ENCODE peak calls at places on chromosomes 11 and 22, in seven cellular contexts. One of them, this sample, is unnamed.

GRCh38 chr11:119062779-119063178 is 4.8 kb upstream of the VPS11 start:
- DNase-seq in activated B cell treated with CpG ODN at 0.5 μM for 24 hours: no peak
- DNase-seq in mammary epithelial cell: peak
- DNase-seq in amniotic stem cell: no peak
- DNase-seq in C1 segment of cervical spinal cord: no peak
- DNase-seq in stimulated activated naive CD8-positive, alpha-beta T cell treated with anti-CD3 and anti-CD28 coated beads, Interleukin-15, amount 100 ng/mL, for 72 hours: no peak
- DNase-seq in stimulated activated CD4-positive, alpha-beta T cell treated with anti-CD3 and anti-CD28 coated beads, Interleukin-15, amount 100 ng/mL, for 48 hours: no peak
- DNase-seq in this sample: no peak

GRCh38 chr11:117232911-117233409 is 489 bp downstream of the RNF214 start:
- DNase-seq in activated B cell treated with CpG ODN at 0.5 μM for 24 hours: no peak
- DNase-seq in mammary epithelial cell: no peak
- DNase-seq in amniotic stem cell: no peak
- DNase-seq in C1 segment of cervical spinal cord: peak
- DNase-seq in stimulated activated naive CD8-positive, alpha-beta T cell treated with anti-CD3 and anti-CD28 coated beads, Interleukin-15, amount 100 ng/mL, for 72 hours: peak
- DNase-seq in stimulated activated CD4-positive, alpha-beta T cell treated with anti-CD3 and anti-CD28 coated beads, Interleukin-15, amount 100 ng/mL, for 48 hours: no peak
- DNase-seq in this sample: no peak

GRCh38 chr11:19196458-19196857 is 5.3 kb downstream of the CSRP3 start:
- DNase-seq in activated B cell treated with CpG ODN at 0.5 μM for 24 hours: no peak
- DNase-seq in mammary epithelial cell: no peak
- DNase-seq in amniotic stem cell: no peak
- DNase-seq in C1 segment of cervical spinal cord: no peak
- DNase-seq in stimulated activated naive CD8-positive, alpha-beta T cell treated with anti-CD3 and anti-CD28 coated beads, Interleukin-15, amount 100 ng/mL, for 72 hours: no peak
- DNase-seq in stimulated activated CD4-positive, alpha-beta T cell treated with anti-CD3 and anti-CD28 coated beads, Interleukin-15, amount 100 ng/mL, for 48 hours: no peak
- DNase-seq in this sample: no peak

GRCh38 chr11:66268953-66269906 is 791 bp downstream of the RAB1B start:
- DNase-seq in activated B cell treated with CpG ODN at 0.5 μM for 24 hours: no peak
- DNase-seq in mammary epithelial cell: no peak
- DNase-seq in amniotic stem cell: no peak
- DNase-seq in C1 segment of cervical spinal cord: no peak
- DNase-seq in stimulated activated naive CD8-positive, alpha-beta T cell treated with anti-CD3 and anti-CD28 coated beads, Interleukin-15, amount 100 ng/mL, for 72 hours: no peak
- DNase-seq in stimulated activated CD4-positive, alpha-beta T cell treated with anti-CD3 and anti-CD28 coated beads, Interleukin-15, amount 100 ng/mL, for 48 hours: no peak
- DNase-seq in this sample: no peak

GRCh38 chr22:17767236-17768065 is 6.8 kb downstream of the BID start:
- DNase-seq in activated B cell treated with CpG ODN at 0.5 μM for 24 hours: no peak
- DNase-seq in mammary epithelial cell: peak
- DNase-seq in amniotic stem cell: no peak
- DNase-seq in C1 segment of cervical spinal cord: no peak
- DNase-seq in stimulated activated naive CD8-positive, alpha-beta T cell treated with anti-CD3 and anti-CD28 coated beads, Interleukin-15, amount 100 ng/mL, for 72 hours: peak
- DNase-seq in stimulated activated CD4-positive, alpha-beta T cell treated with anti-CD3 and anti-CD28 coated beads, Interleukin-15, amount 100 ng/mL, for 48 hours: peak
- DNase-seq in this sample: no peak

GRCh38 chr22:26763633-26764295 is 106.4 kb downstream of the MIAT start:
- DNase-seq in activated B cell treated with CpG ODN at 0.5 μM for 24 hours: no peak
- DNase-seq in mammary epithelial cell: peak
- DNase-seq in amniotic stem cell: no peak
- DNase-seq in C1 segment of cervical spinal cord: no peak
- DNase-seq in stimulated activated naive CD8-positive, alpha-beta T cell treated with anti-CD3 and anti-CD28 coated beads, Interleukin-15, amount 100 ng/mL, for 72 hours: no peak
- DNase-seq in stimulated activated CD4-positive, alpha-beta T cell treated with anti-CD3 and anti-CD28 coated beads, Interleukin-15, amount 100 ng/mL, for 48 hours: no peak
- DNase-seq in this sample: peak

GRCh38 chr11:69983571-69983877 is 94.6 kb upstream of the ANO1 start:
- DNase-seq in activated B cell treated with CpG ODN at 0.5 μM for 24 hours: no peak
- DNase-seq in mammary epithelial cell: no peak
- DNase-seq in amniotic stem cell: no peak
- DNase-seq in C1 segment of cervical spinal cord: no peak
- DNase-seq in stimulated activated naive CD8-positive, alpha-beta T cell treated with anti-CD3 and anti-CD28 coated beads, Interleukin-15, amount 100 ng/mL, for 72 hours: no peak
- DNase-seq in stimulated activated CD4-positive, alpha-beta T cell treated with anti-CD3 and anti-CD28 coated beads, Interleukin-15, amount 100 ng/mL, for 48 hours: no peak
- DNase-seq in this sample: no peak

GRCh38 chr11:84905411-84905810 is 721.7 kb downstream of the DLG2 start:
- DNase-seq in activated B cell treated with CpG ODN at 0.5 μM for 24 hours: no peak
- DNase-seq in mammary epithelial cell: peak
- DNase-seq in amniotic stem cell: no peak
- DNase-seq in C1 segment of cervical spinal cord: no peak
- DNase-seq in stimulated activated naive CD8-positive, alpha-beta T cell treated with anti-CD3 and anti-CD28 coated beads, Interleukin-15, amount 100 ng/mL, for 72 hours: no peak
- DNase-seq in stimulated activated CD4-positive, alpha-beta T cell treated with anti-CD3 and anti-CD28 coated beads, Interleukin-15, amount 100 ng/mL, for 48 hours: no peak
- DNase-seq in this sample: no peak

GRCh38 chr22:45455621-45456020 is 42.1 kb downstream of the RIBC2 start:
- DNase-seq in activated B cell treated with CpG ODN at 0.5 μM for 24 hours: no peak
- DNase-seq in mammary epithelial cell: no peak
- DNase-seq in amniotic stem cell: no peak
- DNase-seq in C1 segment of cervical spinal cord: no peak
- DNase-seq in stimulated activated naive CD8-positive, alpha-beta T cell treated with anti-CD3 and anti-CD28 coated beads, Interleukin-15, amount 100 ng/mL, for 72 hours: no peak
- DNase-seq in stimulated activated CD4-positive, alpha-beta T cell treated with anti-CD3 and anti-CD28 coated beads, Interleukin-15, amount 100 ng/mL, for 48 hours: no peak
- DNase-seq in this sample: no peak

GRCh38 chr11:8006349-8006977 is 19.3 kb downstream of the EIF3F start:
- DNase-seq in activated B cell treated with CpG ODN at 0.5 μM for 24 hours: no peak
- DNase-seq in mammary epithelial cell: peak
- DNase-seq in amniotic stem cell: peak
- DNase-seq in C1 segment of cervical spinal cord: peak
- DNase-seq in stimulated activated naive CD8-positive, alpha-beta T cell treated with anti-CD3 and anti-CD28 coated beads, Interleukin-15, amount 100 ng/mL, for 72 hours: peak
- DNase-seq in stimulated activated CD4-positive, alpha-beta T cell treated with anti-CD3 and anti-CD28 coated beads, Interleukin-15, amount 100 ng/mL, for 48 hours: no peak
- DNase-seq in this sample: peak

GRCh38 chr11:97717922-97718321 is 1302.8 kb upstream of the CNTN5 start:
- DNase-seq in activated B cell treated with CpG ODN at 0.5 μM for 24 hours: no peak
- DNase-seq in mammary epithelial cell: no peak
- DNase-seq in amniotic stem cell: no peak
- DNase-seq in C1 segment of cervical spinal cord: no peak
- DNase-seq in stimulated activated naive CD8-positive, alpha-beta T cell treated with anti-CD3 and anti-CD28 coated beads, Interleukin-15, amount 100 ng/mL, for 72 hours: no peak
- DNase-seq in stimulated activated CD4-positive, alpha-beta T cell treated with anti-CD3 and anti-CD28 coated beads, Interleukin-15, amount 100 ng/mL, for 48 hours: no peak
- DNase-seq in this sample: no peak

GRCh38 chr11:3087821-3088800 is 30.9 kb upstream of the CARS1 start:
- DNase-seq in activated B cell treated with CpG ODN at 0.5 μM for 24 hours: no peak
- DNase-seq in mammary epithelial cell: peak
- DNase-seq in amniotic stem cell: no peak
- DNase-seq in C1 segment of cervical spinal cord: no peak
- DNase-seq in stimulated activated naive CD8-positive, alpha-beta T cell treated with anti-CD3 and anti-CD28 coated beads, Interleukin-15, amount 100 ng/mL, for 72 hours: no peak
- DNase-seq in stimulated activated CD4-positive, alpha-beta T cell treated with anti-CD3 and anti-CD28 coated beads, Interleukin-15, amount 100 ng/mL, for 48 hours: no peak
- DNase-seq in this sample: no peak

GRCh38 chr11:37525336-37525735 is 927.3 kb upstream of the RAG2 start:
- DNase-seq in activated B cell treated with CpG ODN at 0.5 μM for 24 hours: no peak
- DNase-seq in mammary epithelial cell: no peak
- DNase-seq in amniotic stem cell: no peak
- DNase-seq in C1 segment of cervical spinal cord: no peak
- DNase-seq in stimulated activated naive CD8-positive, alpha-beta T cell treated with anti-CD3 and anti-CD28 coated beads, Interleukin-15, amount 100 ng/mL, for 72 hours: no peak
- DNase-seq in stimulated activated CD4-positive, alpha-beta T cell treated with anti-CD3 and anti-CD28 coated beads, Interleukin-15, amount 100 ng/mL, for 48 hours: no peak
- DNase-seq in this sample: no peak

GRCh38 chr22:27123880-27124279 is 466.5 kb downstream of the MIAT start:
- DNase-seq in activated B cell treated with CpG ODN at 0.5 μM for 24 hours: no peak
- DNase-seq in mammary epithelial cell: no peak
- DNase-seq in amniotic stem cell: no peak
- DNase-seq in C1 segment of cervical spinal cord: no peak
- DNase-seq in stimulated activated naive CD8-positive, alpha-beta T cell treated with anti-CD3 and anti-CD28 coated beads, Interleukin-15, amount 100 ng/mL, for 72 hours: no peak
- DNase-seq in stimulated activated CD4-positive, alpha-beta T cell treated with anti-CD3 and anti-CD28 coated beads, Interleukin-15, amount 100 ng/mL, for 48 hours: no peak
- DNase-seq in this sample: no peak

GRCh38 chr22:37428649-37429586 is 1.6 kb upstream of the ELFN2 start:
- DNase-seq in activated B cell treated with CpG ODN at 0.5 μM for 24 hours: peak
- DNase-seq in mammary epithelial cell: no peak
- DNase-seq in amniotic stem cell: no peak
- DNase-seq in C1 segment of cervical spinal cord: no peak
- DNase-seq in stimulated activated naive CD8-positive, alpha-beta T cell treated with anti-CD3 and anti-CD28 coated beads, Interleukin-15, amount 100 ng/mL, for 72 hours: peak
- DNase-seq in stimulated activated CD4-positive, alpha-beta T cell treated with anti-CD3 and anti-CD28 coated beads, Interleukin-15, amount 100 ng/mL, for 48 hours: peak
- DNase-seq in this sample: no peak

GRCh38 chr22:30881361-30882180 is 87.0 kb downstream of the MORC2 start:
- DNase-seq in activated B cell treated with CpG ODN at 0.5 μM for 24 hours: no peak
- DNase-seq in mammary epithelial cell: no peak
- DNase-seq in amniotic stem cell: no peak
- DNase-seq in C1 segment of cervical spinal cord: no peak
- DNase-seq in stimulated activated naive CD8-positive, alpha-beta T cell treated with anti-CD3 and anti-CD28 coated beads, Interleukin-15, amount 100 ng/mL, for 72 hours: no peak
- DNase-seq in stimulated activated CD4-positive, alpha-beta T cell treated with anti-CD3 and anti-CD28 coated beads, Interleukin-15, amount 100 ng/mL, for 48 hours: no peak
- DNase-seq in this sample: no peak

GRCh38 chr11:92681606-92682005 is 287.8 kb upstream of the MTNR1B start:
- DNase-seq in activated B cell treated with CpG ODN at 0.5 μM for 24 hours: no peak
- DNase-seq in mammary epithelial cell: no peak
- DNase-seq in amniotic stem cell: no peak
- DNase-seq in C1 segment of cervical spinal cord: no peak
- DNase-seq in stimulated activated naive CD8-positive, alpha-beta T cell treated with anti-CD3 and anti-CD28 coated beads, Interleukin-15, amount 100 ng/mL, for 72 hours: no peak
- DNase-seq in stimulated activated CD4-positive, alpha-beta T cell treated with anti-CD3 and anti-CD28 coated beads, Interleukin-15, amount 100 ng/mL, for 48 hours: no peak
- DNase-seq in this sample: no peak

GRCh38 chr11:16831281-16832192 is 93.1 kb downstream of the C11orf58 start:
- DNase-seq in activated B cell treated with CpG ODN at 0.5 μM for 24 hours: no peak
- DNase-seq in mammary epithelial cell: no peak
- DNase-seq in amniotic stem cell: no peak
- DNase-seq in C1 segment of cervical spinal cord: no peak
- DNase-seq in stimulated activated naive CD8-positive, alpha-beta T cell treated with anti-CD3 and anti-CD28 coated beads, Interleukin-15, amount 100 ng/mL, for 72 hours: no peak
- DNase-seq in stimulated activated CD4-positive, alpha-beta T cell treated with anti-CD3 and anti-CD28 coated beads, Interleukin-15, amount 100 ng/mL, for 48 hours: no peak
- DNase-seq in this sample: no peak

GRCh38 chr11:23723861-23724260 is 773.0 kb upstream of the LUZP2 start:
- DNase-seq in activated B cell treated with CpG ODN at 0.5 μM for 24 hours: no peak
- DNase-seq in mammary epithelial cell: peak
- DNase-seq in amniotic stem cell: no peak
- DNase-seq in C1 segment of cervical spinal cord: no peak
- DNase-seq in stimulated activated naive CD8-positive, alpha-beta T cell treated with anti-CD3 and anti-CD28 coated beads, Interleukin-15, amount 100 ng/mL, for 72 hours: no peak
- DNase-seq in stimulated activated CD4-positive, alpha-beta T cell treated with anti-CD3 and anti-CD28 coated beads, Interleukin-15, amount 100 ng/mL, for 48 hours: no peak
- DNase-seq in this sample: no peak

GRCh38 chr11:92141159-92141558 is 83.5 kb upstream of the FAT3 start:
- DNase-seq in activated B cell treated with CpG ODN at 0.5 μM for 24 hours: no peak
- DNase-seq in mammary epithelial cell: no peak
- DNase-seq in amniotic stem cell: no peak
- DNase-seq in C1 segment of cervical spinal cord: no peak
- DNase-seq in stimulated activated naive CD8-positive, alpha-beta T cell treated with anti-CD3 and anti-CD28 coated beads, Interleukin-15, amount 100 ng/mL, for 72 hours: no peak
- DNase-seq in stimulated activated CD4-positive, alpha-beta T cell treated with anti-CD3 and anti-CD28 coated beads, Interleukin-15, amount 100 ng/mL, for 48 hours: no peak
- DNase-seq in this sample: no peak

GRCh38 chr11:10930961-10931760 is 73.3 kb upstream of the ZBED5 start:
- DNase-seq in activated B cell treated with CpG ODN at 0.5 μM for 24 hours: peak
- DNase-seq in mammary epithelial cell: peak
- DNase-seq in amniotic stem cell: peak
- DNase-seq in C1 segment of cervical spinal cord: peak
- DNase-seq in stimulated activated naive CD8-positive, alpha-beta T cell treated with anti-CD3 and anti-CD28 coated beads, Interleukin-15, amount 100 ng/mL, for 72 hours: peak
- DNase-seq in stimulated activated CD4-positive, alpha-beta T cell treated with anti-CD3 and anti-CD28 coated beads, Interleukin-15, amount 100 ng/mL, for 48 hours: no peak
- DNase-seq in this sample: peak

GRCh38 chr11:126197277-126197939 is 14.0 kb downstream of the RPUSD4 start:
- DNase-seq in activated B cell treated with CpG ODN at 0.5 μM for 24 hours: no peak
- DNase-seq in mammary epithelial cell: peak
- DNase-seq in amniotic stem cell: no peak
- DNase-seq in C1 segment of cervical spinal cord: no peak
- DNase-seq in stimulated activated naive CD8-positive, alpha-beta T cell treated with anti-CD3 and anti-CD28 coated beads, Interleukin-15, amount 100 ng/mL, for 72 hours: no peak
- DNase-seq in stimulated activated CD4-positive, alpha-beta T cell treated with anti-CD3 and anti-CD28 coated beads, Interleukin-15, amount 100 ng/mL, for 48 hours: no peak
- DNase-seq in this sample: no peak

GRCh38 chr11:92393218-92393617 is 168.6 kb downstream of the FAT3 start:
- DNase-seq in activated B cell treated with CpG ODN at 0.5 μM for 24 hours: no peak
- DNase-seq in mammary epithelial cell: no peak
- DNase-seq in amniotic stem cell: no peak
- DNase-seq in C1 segment of cervical spinal cord: no peak
- DNase-seq in stimulated activated naive CD8-positive, alpha-beta T cell treated with anti-CD3 and anti-CD28 coated beads, Interleukin-15, amount 100 ng/mL, for 72 hours: no peak
- DNase-seq in stimulated activated CD4-positive, alpha-beta T cell treated with anti-CD3 and anti-CD28 coated beads, Interleukin-15, amount 100 ng/mL, for 48 hours: no peak
- DNase-seq in this sample: no peak

GRCh38 chr11:125167954-125168821 is 3.6 kb downstream of the PKNOX2 start:
- DNase-seq in activated B cell treated with CpG ODN at 0.5 μM for 24 hours: no peak
- DNase-seq in mammary epithelial cell: no peak
- DNase-seq in amniotic stem cell: no peak
- DNase-seq in C1 segment of cervical spinal cord: no peak
- DNase-seq in stimulated activated naive CD8-positive, alpha-beta T cell treated with anti-CD3 and anti-CD28 coated beads, Interleukin-15, amount 100 ng/mL, for 72 hours: no peak
- DNase-seq in stimulated activated CD4-positive, alpha-beta T cell treated with anti-CD3 and anti-CD28 coated beads, Interleukin-15, amount 100 ng/mL, for 48 hours: no peak
- DNase-seq in this sample: no peak

GRCh38 chr11:101061606-101062005 is 68.0 kb downstream of the PGR start:
- DNase-seq in activated B cell treated with CpG ODN at 0.5 μM for 24 hours: no peak
- DNase-seq in mammary epithelial cell: no peak
- DNase-seq in amniotic stem cell: no peak
- DNase-seq in C1 segment of cervical spinal cord: no peak
- DNase-seq in stimulated activated naive CD8-positive, alpha-beta T cell treated with anti-CD3 and anti-CD28 coated beads, Interleukin-15, amount 100 ng/mL, for 72 hours: no peak
- DNase-seq in stimulated activated CD4-positive, alpha-beta T cell treated with anti-CD3 and anti-CD28 coated beads, Interleukin-15, amount 100 ng/mL, for 48 hours: no peak
- DNase-seq in this sample: no peak

GRCh38 chr22:50705219-50705691 is 32.6 kb downstream of the SHANK3 start:
- DNase-seq in activated B cell treated with CpG ODN at 0.5 μM for 24 hours: no peak
- DNase-seq in mammary epithelial cell: no peak
- DNase-seq in amniotic stem cell: no peak
- DNase-seq in C1 segment of cervical spinal cord: no peak
- DNase-seq in stimulated activated naive CD8-positive, alpha-beta T cell treated with anti-CD3 and anti-CD28 coated beads, Interleukin-15, amount 100 ng/mL, for 72 hours: no peak
- DNase-seq in stimulated activated CD4-positive, alpha-beta T cell treated with anti-CD3 and anti-CD28 coated beads, Interleukin-15, amount 100 ng/mL, for 48 hours: no peak
- DNase-seq in this sample: peak

GRCh38 chr11:66559141-66559861 is 9.1 kb downstream of the CTSF start:
- DNase-seq in activated B cell treated with CpG ODN at 0.5 μM for 24 hours: no peak
- DNase-seq in mammary epithelial cell: no peak
- DNase-seq in amniotic stem cell: no peak
- DNase-seq in C1 segment of cervical spinal cord: no peak
- DNase-seq in stimulated activated naive CD8-positive, alpha-beta T cell treated with anti-CD3 and anti-CD28 coated beads, Interleukin-15, amount 100 ng/mL, for 72 hours: no peak
- DNase-seq in stimulated activated CD4-positive, alpha-beta T cell treated with anti-CD3 and anti-CD28 coated beads, Interleukin-15, amount 100 ng/mL, for 48 hours: no peak
- DNase-seq in this sample: no peak

GRCh38 chr11:126874276-126874675 is 126.3 kb downstream of the KIRREL3 start:
- DNase-seq in activated B cell treated with CpG ODN at 0.5 μM for 24 hours: no peak
- DNase-seq in mammary epithelial cell: no peak
- DNase-seq in amniotic stem cell: no peak
- DNase-seq in C1 segment of cervical spinal cord: no peak
- DNase-seq in stimulated activated naive CD8-positive, alpha-beta T cell treated with anti-CD3 and anti-CD28 coated beads, Interleukin-15, amount 100 ng/mL, for 72 hours: no peak
- DNase-seq in stimulated activated CD4-positive, alpha-beta T cell treated with anti-CD3 and anti-CD28 coated beads, Interleukin-15, amount 100 ng/mL, for 48 hours: no peak
- DNase-seq in this sample: no peak

GRCh38 chr11:76588455-76589325 is 81.9 kb downstream of the LRRC32 start:
- DNase-seq in activated B cell treated with CpG ODN at 0.5 μM for 24 hours: no peak
- DNase-seq in mammary epithelial cell: peak
- DNase-seq in amniotic stem cell: no peak
- DNase-seq in C1 segment of cervical spinal cord: peak
- DNase-seq in stimulated activated naive CD8-positive, alpha-beta T cell treated with anti-CD3 and anti-CD28 coated beads, Interleukin-15, amount 100 ng/mL, for 72 hours: peak
- DNase-seq in stimulated activated CD4-positive, alpha-beta T cell treated with anti-CD3 and anti-CD28 coated beads, Interleukin-15, amount 100 ng/mL, for 48 hours: peak
- DNase-seq in this sample: no peak

GRCh38 chr11:32333335-32333991 is 101.9 kb downstream of the WT1 start:
- DNase-seq in activated B cell treated with CpG ODN at 0.5 μM for 24 hours: no peak
- DNase-seq in mammary epithelial cell: peak
- DNase-seq in amniotic stem cell: peak
- DNase-seq in C1 segment of cervical spinal cord: peak
- DNase-seq in stimulated activated naive CD8-positive, alpha-beta T cell treated with anti-CD3 and anti-CD28 coated beads, Interleukin-15, amount 100 ng/mL, for 72 hours: peak
- DNase-seq in stimulated activated CD4-positive, alpha-beta T cell treated with anti-CD3 and anti-CD28 coated beads, Interleukin-15, amount 100 ng/mL, for 48 hours: no peak
- DNase-seq in this sample: no peak